ENCODE peak calls at places on chromosomes 6 and 20, in ten cellular contexts. H is SW 1271; W is activated naive CD4-positive, alpha-beta T cell treated with anti-CD3 and anti-CD28 coated beads, Interleukin-2, amount 10 ng/mL, durations not matched to agents 7 days and 5 days; A is anterior cingulate cortex; P is hippocampal formation; M is GM13976; G is SHP77; C is kidney; N is AG04450; Q is Calu3. F is an unnamed sample.

GRCh38 chr6:45619211-45619760 is 241.6 kb upstream of the SUPT3H start:
- DNase-seq in H (no peak), W (no peak), A (no peak), P (no peak), M (no peak), G (no peak), C (no peak), N (no peak), Q (no peak), F (no peak)

GRCh38 chr20:56393133-56393472 is 658 bp downstream of the CSTF1 start:
- DNase-seq in H (peak), W (peak), A (no peak), P (no peak), M (peak), G (no peak), C (no peak), N (no peak), Q (no peak), F (no peak)

GRCh38 chr6:79719248-79719975 is 88.3 kb downstream of the SH3BGRL2 start:
- DNase-seq in H (no peak), W (no peak), A (no peak), P (no peak), M (no peak), G (no peak), C (no peak), N (no peak), Q (peak), F (no peak)

GRCh38 chr20:43945391-43946205 is 30.9 kb downstream of the TOX2 start:
- DNase-seq in H (no peak), W (no peak), A (no peak), P (no peak), M (no peak), G (no peak), C (no peak), N (no peak), Q (no peak), F (no peak)

GRCh38 chr6:168404560-168404959 is 36.4 kb upstream of the SMOC2 start:
- DNase-seq in H (no peak), W (no peak), A (no peak), P (no peak), M (no peak), G (no peak), C (no peak), N (no peak), Q (no peak), F (no peak)

GRCh38 chr6:158004696-158005095 is 23.0 kb downstream of the SYNJ2 start:
- DNase-seq in H (no peak), W (no peak), A (no peak), P (no peak), M (no peak), G (no peak), C (no peak), N (no peak), Q (no peak), F (no peak)

GRCh38 chr6:139060332-139060731 is 31.8 kb downstream of the ABRACL start:
- DNase-seq in H (no peak), W (no peak), A (no peak), P (no peak), M (no peak), G (no peak), C (no peak), N (peak), Q (no peak), F (no peak)

GRCh38 chr6:52475307-52475706 is 55.2 kb downstream of the EFHC1 start:
- DNase-seq in H (no peak), W (no peak), A (no peak), P (no peak), M (no peak), G (no peak), C (no peak), N (no peak), Q (no peak), F (no peak)

GRCh38 chr20:59153355-59153681 is 10.3 kb upstream of the ZNF831 start:
- DNase-seq in H (no peak), W (no peak), A (peak), P (peak), M (no peak), G (no peak), C (peak), N (no peak), Q (no peak), F (peak)

GRCh38 chr20:49424536-49424935 is 57.9 kb downstream of the KCNB1 start:
- DNase-seq in H (no peak), W (no peak), A (peak), P (no peak), M (no peak), G (no peak), C (no peak), N (no peak), Q (no peak), F (peak)

GRCh38 chr6:90194371-90194841 is 102.2 kb downstream of the BACH2 start:
- DNase-seq in H (no peak), W (no peak), A (no peak), P (no peak), M (no peak), G (no peak), C (no peak), N (peak), Q (no peak), F (no peak)

GRCh38 chr6:139927236-139927635 is 552.8 kb upstream of the CITED2 start:
- DNase-seq in H (no peak), W (no peak), A (no peak), P (no peak), M (peak), G (no peak), C (no peak), N (peak), Q (no peak), F (no peak)

GRCh38 chr20:2101057-2101934 is at the start of gene STK35:
- DNase-seq in H (peak), W (peak), A (no peak), P (no peak), M (peak), G (peak), C (no peak), N (no peak), Q (peak), F (no peak)

GRCh38 chr6:132404736-132405135 is 3.5 kb upstream of the MOXD1 start:
- DNase-seq in H (no peak), W (no peak), A (no peak), P (no peak), M (no peak), G (no peak), C (no peak), N (no peak), Q (no peak), F (no peak)

GRCh38 chr6:102026649-102027048 is 633.1 kb downstream of the GRIK2 start:
- DNase-seq in H (no peak), W (no peak), A (no peak), P (no peak), M (no peak), G (no peak), C (no peak), N (no peak), Q (no peak), F (no peak)

GRCh38 chr6:106555767-106556166 is 73.5 kb downstream of the RTN4IP1 start:
- DNase-seq in H (no peak), W (no peak), A (no peak), P (no peak), M (no peak), G (no peak), C (no peak), N (no peak), Q (no peak), F (no peak)

GRCh38 chr6:108030223-108030622 is 44.3 kb downstream of the OSTM1 start:
- DNase-seq in H (no peak), W (no peak), A (no peak), P (no peak), M (no peak), G (no peak), C (no peak), N (no peak), Q (no peak), F (no peak)

GRCh38 chr6:144898741-144899140 is 613.6 kb downstream of the UTRN start:
- DNase-seq in H (no peak), W (no peak), A (no peak), P (no peak), M (no peak), G (no peak), C (no peak), N (no peak), Q (no peak), F (no peak)

GRCh38 chr20:330233-331149 is 5.1 kb downstream of the SOX12 start:
- DNase-seq in H (peak), W (peak), A (peak), P (peak), M (peak), G (peak), C (no peak), N (no peak), Q (peak), F (peak)

GRCh38 chr6:54916858-54917257 is 70.3 kb downstream of the FAM83B start:
- DNase-seq in H (peak), W (no peak), A (no peak), P (no peak), M (no peak), G (peak), C (no peak), N (no peak), Q (no peak), F (no peak)

GRCh38 chr6:110049696-110050465 is 71.8 kb downstream of the GPR6 start:
- DNase-seq in H (no peak), W (no peak), A (no peak), P (no peak), M (no peak), G (no peak), C (no peak), N (no peak), Q (no peak), F (no peak)

GRCh38 chr20:43724383-43724782 is 2.4 kb downstream of the GTSF1L start:
- DNase-seq in H (no peak), W (no peak), A (no peak), P (no peak), M (no peak), G (no peak), C (no peak), N (no peak), Q (no peak), F (no peak)